ENCODE peak calls at places on chromosomes 13 and 19, in seven cellular contexts. One of them, this sample, is unnamed.

GRCh38 chr19:38213911-38214625 is 10.0 kb downstream of the DPF1 start:
- DNase-seq in nephron progenitor cell: no peak
- DNase-seq in stimulated activated CD4-positive, alpha-beta T cell treated with anti-CD3 and anti-CD28 coated beads, Interleukin-1b, Interleukin-23, amount 100 ng/mL, for 24 hours: peak
- DNase-seq in neural progenitor cell: peak
- DNase-seq in AG04449: no peak
- DNase-seq in skeletal muscle cell: peak
- DNase-seq in CD8-positive, alpha-beta T cell: peak
- DNase-seq in this sample: no peak

GRCh38 chr19:29666634-29667389 is 1.6 kb downstream of the PLEKHF1 start:
- DNase-seq in nephron progenitor cell: peak
- DNase-seq in stimulated activated CD4-positive, alpha-beta T cell treated with anti-CD3 and anti-CD28 coated beads, Interleukin-1b, Interleukin-23, amount 100 ng/mL, for 24 hours: no peak
- DNase-seq in neural progenitor cell: peak
- DNase-seq in AG04449: no peak
- DNase-seq in skeletal muscle cell: no peak
- DNase-seq in CD8-positive, alpha-beta T cell: no peak
- DNase-seq in this sample: peak

GRCh38 chr19:44476559-44477408 is 23.5 kb downstream of the ZNF180 start:
- DNase-seq in nephron progenitor cell: no peak
- DNase-seq in stimulated activated CD4-positive, alpha-beta T cell treated with anti-CD3 and anti-CD28 coated beads, Interleukin-1b, Interleukin-23, amount 100 ng/mL, for 24 hours: no peak
- DNase-seq in neural progenitor cell: peak
- DNase-seq in AG04449: no peak
- DNase-seq in skeletal muscle cell: no peak
- DNase-seq in CD8-positive, alpha-beta T cell: no peak
- DNase-seq in this sample: no peak

GRCh38 chr13:84917252-84917878 is 881.9 kb downstream of the SLITRK6 start:
- DNase-seq in nephron progenitor cell: no peak
- DNase-seq in stimulated activated CD4-positive, alpha-beta T cell treated with anti-CD3 and anti-CD28 coated beads, Interleukin-1b, Interleukin-23, amount 100 ng/mL, for 24 hours: no peak
- DNase-seq in neural progenitor cell: no peak
- DNase-seq in AG04449: no peak
- DNase-seq in skeletal muscle cell: no peak
- DNase-seq in CD8-positive, alpha-beta T cell: no peak
- DNase-seq in this sample: no peak

GRCh38 chr13:24066405-24067292 is 93.9 kb upstream of the SPATA13 start:
- DNase-seq in nephron progenitor cell: no peak
- DNase-seq in stimulated activated CD4-positive, alpha-beta T cell treated with anti-CD3 and anti-CD28 coated beads, Interleukin-1b, Interleukin-23, amount 100 ng/mL, for 24 hours: no peak
- DNase-seq in neural progenitor cell: no peak
- DNase-seq in AG04449: no peak
- DNase-seq in skeletal muscle cell: no peak
- DNase-seq in CD8-positive, alpha-beta T cell: no peak
- DNase-seq in this sample: peak

GRCh38 chr13:101572456-101572855 is 120.0 kb downstream of the ITGBL1 start:
- DNase-seq in nephron progenitor cell: no peak
- DNase-seq in stimulated activated CD4-positive, alpha-beta T cell treated with anti-CD3 and anti-CD28 coated beads, Interleukin-1b, Interleukin-23, amount 100 ng/mL, for 24 hours: no peak
- DNase-seq in neural progenitor cell: no peak
- DNase-seq in AG04449: no peak
- DNase-seq in skeletal muscle cell: no peak
- DNase-seq in CD8-positive, alpha-beta T cell: no peak
- DNase-seq in this sample: no peak

GRCh38 chr13:20221772-20222171 is 10.3 kb downstream of the GJB6 start:
- DNase-seq in nephron progenitor cell: no peak
- DNase-seq in stimulated activated CD4-positive, alpha-beta T cell treated with anti-CD3 and anti-CD28 coated beads, Interleukin-1b, Interleukin-23, amount 100 ng/mL, for 24 hours: no peak
- DNase-seq in neural progenitor cell: no peak
- DNase-seq in AG04449: no peak
- DNase-seq in skeletal muscle cell: no peak
- DNase-seq in CD8-positive, alpha-beta T cell: no peak
- DNase-seq in this sample: no peak

GRCh38 chr13:99265162-99265822 is 7.1 kb upstream of the GPR18 start:
- DNase-seq in nephron progenitor cell: no peak
- DNase-seq in stimulated activated CD4-positive, alpha-beta T cell treated with anti-CD3 and anti-CD28 coated beads, Interleukin-1b, Interleukin-23, amount 100 ng/mL, for 24 hours: peak
- DNase-seq in neural progenitor cell: no peak
- DNase-seq in AG04449: no peak
- DNase-seq in skeletal muscle cell: no peak
- DNase-seq in CD8-positive, alpha-beta T cell: no peak
- DNase-seq in this sample: no peak

GRCh38 chr13:30607908-30608307 is 9.8 kb upstream of the USPL1 start:
- DNase-seq in nephron progenitor cell: no peak
- DNase-seq in stimulated activated CD4-positive, alpha-beta T cell treated with anti-CD3 and anti-CD28 coated beads, Interleukin-1b, Interleukin-23, amount 100 ng/mL, for 24 hours: peak
- DNase-seq in neural progenitor cell: no peak
- DNase-seq in AG04449: no peak
- DNase-seq in skeletal muscle cell: no peak
- DNase-seq in CD8-positive, alpha-beta T cell: peak
- DNase-seq in this sample: no peak

GRCh38 chr13:99346328-99347070 is 39.3 kb upstream of the GPR183 start:
- DNase-seq in nephron progenitor cell: no peak
- DNase-seq in stimulated activated CD4-positive, alpha-beta T cell treated with anti-CD3 and anti-CD28 coated beads, Interleukin-1b, Interleukin-23, amount 100 ng/mL, for 24 hours: no peak
- DNase-seq in neural progenitor cell: no peak
- DNase-seq in AG04449: no peak
- DNase-seq in skeletal muscle cell: no peak
- DNase-seq in CD8-positive, alpha-beta T cell: no peak
- DNase-seq in this sample: no peak

GRCh38 chr13:98677398-98677797 is 75.1 kb downstream of the SLC15A1 start:
- DNase-seq in nephron progenitor cell: no peak
- DNase-seq in stimulated activated CD4-positive, alpha-beta T cell treated with anti-CD3 and anti-CD28 coated beads, Interleukin-1b, Interleukin-23, amount 100 ng/mL, for 24 hours: no peak
- DNase-seq in neural progenitor cell: no peak
- DNase-seq in AG04449: peak
- DNase-seq in skeletal muscle cell: no peak
- DNase-seq in CD8-positive, alpha-beta T cell: no peak
- DNase-seq in this sample: no peak

GRCh38 chr13:91278888-91279287 is 68.6 kb upstream of the MIR17HG start:
- DNase-seq in nephron progenitor cell: no peak
- DNase-seq in stimulated activated CD4-positive, alpha-beta T cell treated with anti-CD3 and anti-CD28 coated beads, Interleukin-1b, Interleukin-23, amount 100 ng/mL, for 24 hours: no peak
- DNase-seq in neural progenitor cell: no peak
- DNase-seq in AG04449: no peak
- DNase-seq in skeletal muscle cell: no peak
- DNase-seq in CD8-positive, alpha-beta T cell: no peak
- DNase-seq in this sample: no peak

GRCh38 chr19:29887498-29887897 is 54.5 kb upstream of the URI1 start:
- DNase-seq in nephron progenitor cell: no peak
- DNase-seq in stimulated activated CD4-positive, alpha-beta T cell treated with anti-CD3 and anti-CD28 coated beads, Interleukin-1b, Interleukin-23, amount 100 ng/mL, for 24 hours: no peak
- DNase-seq in neural progenitor cell: no peak
- DNase-seq in AG04449: no peak
- DNase-seq in skeletal muscle cell: no peak
- DNase-seq in CD8-positive, alpha-beta T cell: no peak
- DNase-seq in this sample: peak

GRCh38 chr13:25686831-25687495 is 315.2 kb downstream of the ATP8A2 start:
- DNase-seq in nephron progenitor cell: no peak
- DNase-seq in stimulated activated CD4-positive, alpha-beta T cell treated with anti-CD3 and anti-CD28 coated beads, Interleukin-1b, Interleukin-23, amount 100 ng/mL, for 24 hours: no peak
- DNase-seq in neural progenitor cell: no peak
- DNase-seq in AG04449: no peak
- DNase-seq in skeletal muscle cell: no peak
- DNase-seq in CD8-positive, alpha-beta T cell: no peak
- DNase-seq in this sample: no peak

GRCh38 chr19:6219147-6219525 is 60.6 kb downstream of the MLLT1 start:
- DNase-seq in nephron progenitor cell: no peak
- DNase-seq in stimulated activated CD4-positive, alpha-beta T cell treated with anti-CD3 and anti-CD28 coated beads, Interleukin-1b, Interleukin-23, amount 100 ng/mL, for 24 hours: no peak
- DNase-seq in neural progenitor cell: no peak
- DNase-seq in AG04449: no peak
- DNase-seq in skeletal muscle cell: no peak
- DNase-seq in CD8-positive, alpha-beta T cell: no peak
- DNase-seq in this sample: no peak

GRCh38 chr19:57302020-57302465 is 18.2 kb upstream of the ZNF543 start:
- DNase-seq in nephron progenitor cell: no peak
- DNase-seq in stimulated activated CD4-positive, alpha-beta T cell treated with anti-CD3 and anti-CD28 coated beads, Interleukin-1b, Interleukin-23, amount 100 ng/mL, for 24 hours: no peak
- DNase-seq in neural progenitor cell: no peak
- DNase-seq in AG04449: peak
- DNase-seq in skeletal muscle cell: peak
- DNase-seq in CD8-positive, alpha-beta T cell: no peak
- DNase-seq in this sample: no peak

GRCh38 chr19:12721656-12722565 is 1.8 kb downstream of the TNPO2 start:
- DNase-seq in nephron progenitor cell: peak
- DNase-seq in stimulated activated CD4-positive, alpha-beta T cell treated with anti-CD3 and anti-CD28 coated beads, Interleukin-1b, Interleukin-23, amount 100 ng/mL, for 24 hours: no peak
- DNase-seq in neural progenitor cell: peak
- DNase-seq in AG04449: peak
- DNase-seq in skeletal muscle cell: peak
- DNase-seq in CD8-positive, alpha-beta T cell: no peak
- DNase-seq in this sample: peak

GRCh38 chr19:9667898-9668297 is 7.0 kb downstream of the ZNF562 start:
- DNase-seq in nephron progenitor cell: no peak
- DNase-seq in stimulated activated CD4-positive, alpha-beta T cell treated with anti-CD3 and anti-CD28 coated beads, Interleukin-1b, Interleukin-23, amount 100 ng/mL, for 24 hours: no peak
- DNase-seq in neural progenitor cell: no peak
- DNase-seq in AG04449: no peak
- DNase-seq in skeletal muscle cell: no peak
- DNase-seq in CD8-positive, alpha-beta T cell: no peak
- DNase-seq in this sample: no peak

GRCh38 chr19:51742736-51743288 is 8.9 kb downstream of the FPR1 start:
- DNase-seq in nephron progenitor cell: no peak
- DNase-seq in stimulated activated CD4-positive, alpha-beta T cell treated with anti-CD3 and anti-CD28 coated beads, Interleukin-1b, Interleukin-23, amount 100 ng/mL, for 24 hours: no peak
- DNase-seq in neural progenitor cell: no peak
- DNase-seq in AG04449: no peak
- DNase-seq in skeletal muscle cell: peak
- DNase-seq in CD8-positive, alpha-beta T cell: no peak
- DNase-seq in this sample: no peak